ENCODE peak calls at places on chromosomes 12 and 14, in five cellular contexts. Q is GM19239; E is M059J; M is NCI-H1436 treated with DMSO at 0.1 percent for 48 hours; Y is stimulated activated CD8-positive, alpha-beta memory T cell treated with anti-CD3 and anti-CD28 coated beads, Interleukin-7, amount 100 ng/mL, for 24 hours. K is an unnamed sample.

GRCh38 chr14:105682956-105683570 is 156.7 kb downstream of the TMEM121 start:
- DNase-seq in Q (no peak), E (no peak), M (no peak), Y (no peak), K (no peak)

GRCh38 chr14:23327947-23328744 is 6.9 kb downstream of the PABPN1 start:
- DNase-seq in Q (peak), E (peak), M (no peak), Y (peak), K (no peak)

GRCh38 chr14:51644215-51644969 is 7.3 kb upstream of the FRMD6 start:
- DNase-seq in Q (no peak), E (peak), M (no peak), Y (no peak), K (no peak)

GRCh38 chr12:109247831-109248654 is 61.0 kb downstream of the FOXN4 start:
- DNase-seq in Q (no peak), E (no peak), M (no peak), Y (no peak), K (no peak)

GRCh38 chr12:74539765-74540526 is 2.3 kb downstream of the ATXN7L3B start:
- DNase-seq in Q (no peak), E (no peak), M (no peak), Y (no peak), K (no peak)

GRCh38 chr12:111429760-111430417 is 24.2 kb downstream of the SH2B3 start:
- DNase-seq in Q (no peak), E (no peak), M (no peak), Y (peak), K (no peak)

GRCh38 chr12:32476446-32476845 is 77.1 kb downstream of the FGD4 start:
- DNase-seq in Q (no peak), E (no peak), M (no peak), Y (no peak), K (no peak)

GRCh38 chr12:88834226-88834625 is 254.0 kb upstream of the KITLG start:
- DNase-seq in Q (no peak), E (no peak), M (no peak), Y (no peak), K (no peak)

GRCh38 chr12:111444314-111444705 is 38.6 kb downstream of the SH2B3 start:
- DNase-seq in Q (no peak), E (peak), M (no peak), Y (no peak), K (no peak)

GRCh38 chr14:103707329-103708263 is 7.7 kb downstream of the XRCC3 start:
- DNase-seq in Q (no peak), E (peak), M (no peak), Y (no peak), K (no peak)

GRCh38 chr12:78331764-78332163 is 501.1 kb downstream of the NAV3 start:
- DNase-seq in Q (no peak), E (no peak), M (no peak), Y (no peak), K (no peak)

GRCh38 chr12:76967181-76967885 is 88.5 kb upstream of the CSRP2 start:
- DNase-seq in Q (no peak), E (no peak), M (no peak), Y (no peak), K (no peak)

GRCh38 chr14:55731881-55732498 is 152.0 kb downstream of the KTN1 start:
- DNase-seq in Q (no peak), E (peak), M (no peak), Y (peak), K (no peak)

GRCh38 chr14:44658389-44658696 is 151.3 kb upstream of the FSCB start:
- DNase-seq in Q (no peak), E (no peak), M (no peak), Y (no peak), K (no peak)

GRCh38 chr14:51889851-51890250 is 29.4 kb downstream of the GNG2 start:
- DNase-seq in Q (no peak), E (peak), M (no peak), Y (no peak), K (no peak)

GRCh38 chr12:90028620-90029051 is 320.0 kb upstream of the ATP2B1 start:
- DNase-seq in Q (no peak), E (peak), M (no peak), Y (no peak), K (no peak)

GRCh38 chr12:102061096-102061555 is 665 bp downstream of the WASHC3 start:
- DNase-seq in Q (no peak), E (no peak), M (no peak), Y (no peak), K (no peak)

GRCh38 chr14:41749425-41749824 is 142.7 kb downstream of the LRFN5 start:
- DNase-seq in Q (no peak), E (peak), M (peak), Y (no peak), K (no peak)

GRCh38 chr14:30692669-30693068 is 70.5 kb downstream of the SCFD1 start:
- DNase-seq in Q (no peak), E (no peak), M (no peak), Y (no peak), K (no peak)

GRCh38 chr12:105740970-105741725 is 397.6 kb downstream of the NUAK1 start:
- DNase-seq in Q (no peak), E (peak), M (no peak), Y (no peak), K (no peak)

GRCh38 chr14:29805415-29806123 is 122.1 kb downstream of the PRKD1 start:
- DNase-seq in Q (no peak), E (peak), M (peak), Y (no peak), K (peak)

GRCh38 chr14:96688629-96689028 is 108.6 kb upstream of the VRK1 start:
- DNase-seq in Q (no peak), E (no peak), M (no peak), Y (no peak), K (no peak)

GRCh38 chr14:54691525-54692260 is 124.8 kb downstream of the SAMD4A start:
- DNase-seq in Q (peak), E (peak), M (no peak), Y (no peak), K (peak)

GRCh38 chr14:20176330-20176729 is 14.4 kb upstream of the OR11G2 start:
- DNase-seq in Q (no peak), E (no peak), M (no peak), Y (no peak), K (no peak)

GRCh38 chr12:806116-806805 is 53.9 kb downstream of the WNK1 start:
- DNase-seq in Q (no peak), E (peak), M (no peak), Y (no peak), K (no peak)

GRCh38 chr14:80959448-80960006 is 4.1 kb downstream of the TSHR start:
- DNase-seq in Q (peak), E (no peak), M (no peak), Y (no peak), K (no peak)

GRCh38 chr12:89476232-89476631 is 48.4 kb downstream of the GALNT4 start:
- DNase-seq in Q (no peak), E (no peak), M (no peak), Y (no peak), K (no peak)

GRCh38 chr12:114984641-114985041 is 300.7 kb upstream of the TBX3 start:
- DNase-seq in Q (no peak), E (peak), M (no peak), Y (no peak), K (no peak)

GRCh38 chr14:72850360-72850759 is 43.5 kb downstream of the DPF3 start:
- DNase-seq in Q (no peak), E (peak), M (no peak), Y (no peak), K (no peak)

GRCh38 chr14:61116369-61116768 is 135.3 kb downstream of the SLC38A6 start:
- DNase-seq in Q (no peak), E (no peak), M (no peak), Y (no peak), K (no peak)

GRCh38 chr14:90532826-90533525 is 136.1 kb downstream of the CALM1 start:
- DNase-seq in Q (no peak), E (no peak), M (no peak), Y (no peak), K (peak)

GRCh38 chr12:1796515-1797010 is 23.8 kb upstream of the LRTM2 start:
- DNase-seq in Q (peak), E (no peak), M (no peak), Y (peak), K (peak)

GRCh38 chr14:54175298-54175942 is 218.8 kb upstream of the BMP4 start:
- DNase-seq in Q (peak), E (peak), M (no peak), Y (peak), K (no peak)

GRCh38 chr14:56273949-56274348 is 155.7 kb downstream of the PELI2 start:
- DNase-seq in Q (no peak), E (no peak), M (no peak), Y (no peak), K (no peak)

GRCh38 chr12:116040412-116040811 is 237.1 kb downstream of the MED13L start:
- DNase-seq in Q (no peak), E (peak), M (no peak), Y (no peak), K (no peak)

GRCh38 chr12:105455250-105455649 is 124.8 kb downstream of the C12orf75 start:
- DNase-seq in Q (no peak), E (no peak), M (peak), Y (no peak), K (no peak)